ENCODE peak calls at places on chromosomes 13 and 19, in four cellular contexts. C is endodermal cell, A is neural progenitor cell, S is IMR-90. V is an unnamed sample.

GRCh38 chr19:4327252-4327876 is 11.3 kb downstream of the STAP2 start:
- DNase-seq in C (peak; percentile 97), A (peak; percentile 94), S (peak; percentile 13), V (peak; percentile 47)

GRCh38 chr19:52188822-52189744 is 769 bp upstream of the PPP2R1A start:
- DNase-seq in C (no peak), A (no peak), S (no peak), V (peak; percentile 85)

GRCh38 chr19:422213-422916 is 13.4 kb upstream of the C2CD4C start:
- DNase-seq in C (no peak), A (no peak), S (no peak), V (no peak)

GRCh38 chr19:23482829-23483228 is 87.6 kb upstream of the ZNF91 start:
- DNase-seq in C (no peak), A (no peak), S (no peak), V (no peak)

GRCh38 chr13:70080030-70080429 is 27.6 kb upstream of the ATXN8OS start:
- DNase-seq in C (no peak), A (no peak), S (no peak), V (no peak)

GRCh38 chr13:41291246-41291645 is 19.8 kb upstream of the NAA16 start:
- DNase-seq in C (no peak), A (no peak), S (no peak), V (no peak)

GRCh38 chr19:33071887-33072286 is 7.2 kb upstream of the RHPN2 start:
- DNase-seq in C (no peak), A (no peak), S (no peak), V (no peak)

GRCh38 chr19:11378319-11379189 is 4.1 kb downstream of the SWSAP1 start:
- DNase-seq in C (peak; percentile 89), A (peak; percentile 88), S (peak; percentile 89), V (peak; percentile 68)

GRCh38 chr19:46221981-46222610 is 7.4 kb upstream of the IGFL1 start:
- DNase-seq in C (peak; percentile 86), A (no peak), S (peak; percentile 34), V (peak; percentile 67)

GRCh38 chr13:59422646-59423045 is 741.1 kb downstream of the DIAPH3 start:
- DNase-seq in C (peak; percentile 67), A (peak; percentile 41), S (peak; percentile 12), V (no peak)

GRCh38 chr13:21079761-21080730 is 18.7 kb upstream of the LATS2 start:
- DNase-seq in C (no peak), A (no peak), S (peak; percentile 93), V (peak; percentile 88)

GRCh38 chr13:111966969-111967368 is 100.0 kb upstream of the SOX1 start:
- DNase-seq in C (no peak), A (no peak), S (no peak), V (no peak)

GRCh38 chr19:10961073-10961762 is 388 bp downstream of the SMARCA4 start:
- DNase-seq in C (peak; percentile 73), A (peak; percentile 84), S (no peak), V (peak; percentile 64)

GRCh38 chr19:45136507-45137178 is 24.1 kb downstream of the NKPD1 start:
- DNase-seq in C (peak; percentile 63), A (peak; percentile 20), S (no peak), V (no peak)

GRCh38 chr13:98483636-98484288 is 93.1 kb downstream of the STK24 start:
- DNase-seq in C (no peak), A (no peak), S (peak; percentile 50), V (peak; percentile 66)

GRCh38 chr19:2343289-2343982 is 15.0 kb downstream of the SPPL2B start:
- DNase-seq in C (no peak), A (no peak), S (no peak), V (no peak)

GRCh38 chr19:40797963-40798222 is 1.1 kb upstream of the EGLN2 start:
- DNase-seq in C (no peak), A (no peak), S (no peak), V (no peak)

GRCh38 chr19:51469162-51469561 is 9.2 kb upstream of the CEACAM18 start:
- DNase-seq in C (no peak), A (no peak), S (no peak), V (no peak)

GRCh38 chr13:112574476-112575294 is 13.3 kb downstream of the TUBGCP3 start:
- DNase-seq in C (no peak), A (no peak), S (peak; percentile 26), V (no peak)

GRCh38 chr13:77492982-77493381 is 42.5 kb upstream of the SCEL start:
- DNase-seq in C (no peak), A (no peak), S (no peak), V (peak; percentile 46)

GRCh38 chr19:29188704-29189375 is 24.1 kb downstream of the UQCRFS1 start:
- DNase-seq in C (no peak), A (no peak), S (peak; percentile 25), V (peak; percentile 4)

GRCh38 chr19:14381689-14382474 is 638 bp downstream of the ADGRE5 start:
- DNase-seq in C (no peak), A (no peak), S (peak; percentile 20), V (no peak)

GRCh38 chr13:42894765-42895181 is 97.3 kb downstream of the EPSTI1 start:
- DNase-seq in C (no peak), A (no peak), S (peak; percentile 36), V (peak; percentile 90)

DNA sequence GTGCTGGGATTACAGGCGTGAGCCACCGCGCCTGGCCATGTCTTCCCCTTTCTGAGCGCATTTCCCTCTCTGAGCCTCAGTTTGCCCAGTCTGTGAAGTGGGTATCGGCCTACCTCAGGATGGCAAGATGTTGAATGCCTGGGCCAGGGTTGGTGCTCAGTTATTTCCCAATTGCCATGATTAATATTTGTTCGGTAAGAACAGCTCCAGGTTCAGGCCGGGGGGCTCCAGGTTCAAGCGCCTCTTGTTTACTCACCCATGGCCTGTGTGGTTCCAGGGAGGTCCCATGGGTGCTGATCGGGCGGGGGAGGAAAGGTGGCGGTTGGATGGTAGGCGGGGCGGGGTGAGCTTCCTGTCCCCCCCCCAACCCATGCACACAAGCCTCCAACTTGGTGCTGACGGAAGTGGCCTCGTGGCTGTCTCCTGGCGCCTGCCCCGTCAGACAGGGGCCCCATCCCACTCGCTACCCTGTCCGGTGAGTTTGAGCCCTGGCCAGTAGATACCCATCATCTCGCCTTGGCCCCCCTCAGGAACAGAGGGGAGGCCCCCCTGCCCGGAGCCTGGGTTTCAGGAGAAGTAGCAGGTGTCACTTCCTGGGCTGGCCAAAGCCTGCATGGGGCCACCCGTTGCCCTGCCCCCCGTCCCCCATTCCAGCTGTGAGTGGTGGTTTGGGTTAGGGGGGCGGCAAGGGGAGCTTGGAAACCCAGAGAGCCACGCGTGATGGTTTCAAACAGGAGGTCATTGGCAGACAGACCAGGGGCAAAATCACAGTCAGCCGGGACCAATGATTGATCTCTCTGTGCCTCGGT is at the start of gene FCHO1:
- DNase-seq in C (no peak), A (no peak), S (no peak), V (no peak)
- H3K9ac ChIP-seq in C (no peak within 1 kb of the TSS), A (no peak within 1 kb of the TSS), S (no peak within 1 kb of the TSS), V (no peak within 1 kb of the TSS)

DNA sequence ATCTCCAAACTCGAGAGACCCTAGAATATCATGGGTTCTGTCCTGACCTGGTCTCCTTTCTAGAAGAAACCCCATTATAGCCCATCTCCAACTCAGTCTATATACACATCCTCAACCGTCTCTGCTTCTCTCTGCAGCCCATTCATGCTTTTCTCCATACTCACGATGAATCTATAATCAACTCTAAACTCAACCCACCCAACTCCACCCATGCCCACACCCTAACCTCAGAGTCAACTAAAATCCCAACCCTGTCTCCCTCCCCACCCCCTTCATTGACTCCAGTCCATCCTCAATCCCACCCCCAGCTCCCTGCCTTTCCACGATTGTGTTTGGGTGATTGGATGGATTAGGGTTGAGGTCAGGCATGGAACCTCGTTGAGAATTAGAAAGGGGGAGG is 1.8 kb downstream of the SBK3 start:
- DNase-seq in C (no peak), A (no peak), S (no peak), V (no peak)
- H3K4me1 ChIP-seq in C (no peaks in the 10 kb centered on the region), A (peaks cover 30% of the 10 kb centered on the region), S (peaks cover 16% of the 10 kb centered on the region), V (peaks cover 20% of the 10 kb centered on the region)

DNA sequence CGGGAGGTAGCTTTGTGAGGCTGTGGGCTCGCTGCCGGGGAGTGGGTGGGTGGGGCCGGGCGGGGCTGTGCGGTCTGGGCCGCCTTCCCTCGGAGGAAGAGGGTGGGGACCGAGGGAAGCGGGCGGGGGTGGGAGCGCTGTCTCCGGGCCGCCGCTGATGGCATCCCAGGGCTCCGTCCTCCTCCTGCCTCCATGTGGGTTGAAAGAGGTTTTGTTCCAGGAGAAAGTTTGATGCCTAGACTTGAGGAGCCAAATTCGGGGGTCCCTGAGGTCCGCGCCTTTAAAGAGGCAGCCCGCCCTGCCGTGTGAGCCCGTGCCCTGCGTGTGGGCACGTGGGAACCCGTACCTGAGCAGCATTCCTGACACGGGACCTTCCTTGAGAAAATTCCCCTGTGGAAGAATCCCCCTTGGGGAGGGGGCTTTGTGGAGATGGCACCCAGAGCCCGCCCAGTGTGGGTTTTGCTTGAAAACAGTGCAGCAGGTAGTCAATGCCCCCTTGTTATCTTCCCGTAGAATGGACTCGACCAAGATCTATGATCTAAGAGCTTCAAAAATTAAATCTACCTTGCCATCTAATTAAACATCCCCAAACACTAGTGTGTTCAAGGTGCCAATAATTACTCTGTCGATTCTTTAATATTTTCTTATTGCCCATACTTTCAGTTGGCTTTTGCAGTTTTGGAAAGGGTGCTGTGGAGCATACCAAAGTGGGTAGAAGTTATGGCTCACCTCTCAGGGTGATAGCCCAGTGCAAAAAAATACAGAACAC is 107.8 kb downstream of the RXFP2 start:
- DNase-seq in C (no peak), A (peak; percentile 35), S (no peak), V (peak; percentile 47)
- H3K9ac ChIP-seq in C (no peak overlapping the region), A (no peak overlapping the region), S (no peak overlapping the region), V (peak overlapping the region; percentile 79)

GRCh38 chr19:6219147-6219525 is 60.6 kb downstream of the MLLT1 start:
- DNase-seq in C (no peak), A (no peak), S (no peak), V (no peak)

GRCh38 chr19:6219592-6220290 is 60.0 kb downstream of the MLLT1 start:
- DNase-seq in C (no peak), A (no peak), S (no peak), V (no peak)

GRCh38 chr19:6221220-6221877 is 58.4 kb downstream of the MLLT1 start:
- DNase-seq in C (no peak), A (no peak), S (no peak), V (no peak)

GRCh38 chr19:6221878-6222746 is 57.7 kb downstream of the MLLT1 start:
- DNase-seq in C (no peak), A (no peak), S (no peak), V (no peak)

GRCh38 chr19:6220385-6221191 is 59.2 kb downstream of the MLLT1 start:
- DNase-seq in C (no peak), A (no peak), S (peak; percentile 64), V (peak; percentile 39)
- H3K4me1 ChIP-seq in C (peaks cover 15% of the 10 kb centered on the region), A (peaks cover 19% of the 10 kb centered on the region), S (peaks cover 16% of the 10 kb centered on the region), V (peaks cover 33% of the 10 kb centered on the region)